ENCODE peak calls at places on chromosomes 13 and 19, in seven cellular contexts. V, C, X, B, Y, S and D are unnamed samples.

GRCh38 chr13:92826197-92826596 is 400.4 kb upstream of the GPC6 start:
- DNase-seq in B (no peak), C (no peak), V (no peak), S (no peak), X (no peak), Y (peak; percentile 46), D (no peak)

GRCh38 chr13:48761256-48761655 is 107.5 kb downstream of the CYSLTR2 start:
- DNase-seq in B (no peak), V (no peak), X (no peak), C (peak; percentile 27), S (no peak), Y (no peak), D (no peak)

GRCh38 chr13:51034906-51035305 is 76.2 kb downstream of the C13orf42 start:
- DNase-seq in B (peak; percentile 28), Y (no peak), C (no peak), S (no peak), V (no peak), X (no peak), D (no peak)

GRCh38 chr13:46522692-46523040 is 30.3 kb upstream of the LRCH1 start:
- DNase-seq in V (no peak), X (no peak), Y (peak; percentile 14), C (no peak), S (no peak), B (no peak), D (no peak)

GRCh38 chr19:49580264-49581006 is at the start of gene NOSIP:
- DNase-seq in V (peak; percentile 94), X (peak; percentile 77), B (peak; percentile 92), Y (peak; percentile 98), C (peak; percentile 98), S (peak; percentile 95), D (peak; percentile 98)

GRCh38 chr13:96700657-96701056 is 293.6 kb downstream of the OXGR1 start:
- DNase-seq in Y (peak; percentile 19), S (no peak), V (peak; percentile 3), B (no peak), X (no peak), C (no peak), D (no peak)

GRCh38 chr19:47762615-47763308 is 15.7 kb upstream of the SELENOW start:
- DNase-seq in B (no peak), Y (no peak), X (no peak), S (no peak), C (peak; percentile 41), V (no peak), D (no peak)

GRCh38 chr13:61880576-61881283 is 465.1 kb upstream of the PCDH20 start:
- DNase-seq in C (peak; percentile 14), Y (no peak), S (no peak), X (no peak), V (no peak), B (peak; percentile 2), D (no peak)

GRCh38 chr19:19642506-19643157 is 825 bp downstream of the GMIP start:
- DNase-seq in C (no peak), Y (no peak), S (peak; percentile 56), X (no peak), B (no peak), V (peak; percentile 25), D (peak; percentile 47)

GRCh38 chr19:15466851-15467733 is 2.7 kb upstream of the RASAL3 start:
- DNase-seq in Y (peak; percentile 72), V (peak; percentile 50), B (no peak), C (peak; percentile 82), S (peak; percentile 63), X (no peak), D (peak; percentile 83)

GRCh38 chr19:53519431-53519830 is 18.5 kb upstream of the ZNF331 start:
- DNase-seq in Y (no peak), C (peak; percentile 24), X (no peak), B (no peak), V (no peak), S (no peak), D (no peak)

GRCh38 chr19:16001481-16002312 is 52.9 kb downstream of the OR10H4 start:
- DNase-seq in C (peak; percentile 91), B (no peak), X (peak; percentile 24), S (peak; percentile 26), Y (peak; percentile 86), V (peak; percentile 52), D (peak; percentile 37)

GRCh38 chr13:39676315-39676876 is 20.9 kb downstream of the COG6 start:
- DNase-seq in C (peak; percentile 78), X (no peak), V (peak; percentile 52), B (peak; percentile 20), S (no peak), Y (peak; percentile 75), D (no peak)

GRCh38 chr13:22735381-22735995 is 445.3 kb upstream of the SGCG start:
- DNase-seq in Y (no peak), C (no peak), X (no peak), S (no peak), B (no peak), V (no peak), D (no peak)

GRCh38 chr19:55083004-55083850 is 7.6 kb downstream of the EPS8L1 start:
- DNase-seq in B (no peak), X (no peak), S (no peak), Y (no peak), V (no peak), C (no peak), D (no peak)

GRCh38 chr13:103303078-103303651 is 236.9 kb upstream of the SLC10A2 start:
- DNase-seq in V (no peak), X (no peak), S (no peak), B (no peak), C (no peak), Y (no peak), D (no peak)

GRCh38 chr13:46170268-46170667 is 11.7 kb downstream of the LCP1 start:
- DNase-seq in V (no peak), C (no peak), B (no peak), Y (no peak), X (no peak), S (no peak), D (no peak)

GRCh38 chr19:34274284-34274826 is 20.0 kb downstream of the GARRE1 start:
- DNase-seq in S (no peak), X (no peak), B (no peak), C (no peak), V (no peak), Y (no peak), D (no peak)

GRCh38 chr19:50356691-50357177 is 8.7 kb downstream of the NAPSA start:
- DNase-seq in B (no peak), X (no peak), S (no peak), C (no peak), Y (no peak), V (no peak), D (no peak)

GRCh38 chr13:92842145-92842544 is 384.5 kb upstream of the GPC6 start:
- DNase-seq in C (peak; percentile 95), X (peak; percentile 68), S (no peak), V (peak; percentile 89), B (no peak), Y (peak; percentile 96), D (no peak)

GRCh38 chr13:31670831-31671617 is 68.3 kb upstream of the RXFP2 start:
- DNase-seq in Y (peak; percentile 39), X (no peak), C (peak; percentile 2), B (no peak), S (no peak), V (peak; percentile 39), D (no peak)

GRCh38 chr13:111347438-111347837 is 27.0 kb downstream of the TEX29 start:
- DNase-seq in X (no peak), C (no peak), S (no peak), V (no peak), B (no peak), Y (no peak), D (no peak)

GRCh38 chr19:54266133-54266532 is 9.1 kb upstream of the LILRB5 start:
- DNase-seq in X (no peak), V (peak; percentile 38), S (peak; percentile 85), Y (peak; percentile 68), B (peak; percentile 11), C (peak; percentile 87), D (peak; percentile 77)

GRCh38 chr13:112932971-112933370 is 36.0 kb upstream of the MCF2L start:
- DNase-seq in C (no peak), X (no peak), Y (no peak), S (no peak), V (no peak), B (no peak), D (no peak)

GRCh38 chr19:17950310-17951150 is 16.4 kb upstream of the KCNN1 start:
- DNase-seq in Y (no peak), S (no peak), B (peak; percentile 87), C (no peak), X (no peak), V (no peak), D (peak; percentile 34)

GRCh38 chr13:47039106-47039505 is 142.3 kb upstream of the HTR2A start:
- DNase-seq in Y (peak; percentile 79), C (peak; percentile 74), V (peak; percentile 92), B (no peak), S (no peak), X (peak; percentile 64), D (no peak)

GRCh38 chr13:107865643-107866006 is 349.7 kb downstream of the LIG4 start:
- DNase-seq in S (no peak), X (no peak), C (peak; percentile 51), V (no peak), Y (peak; percentile 8), B (peak; percentile 78), D (no peak)

GRCh38 chr13:100361504-100361903 is 227.1 kb downstream of the GGACT start:
- DNase-seq in B (no peak), X (no peak), Y (peak; percentile 72), S (no peak), V (peak; percentile 95), C (no peak), D (no peak)

GRCh38 chr19:45276284-45276687 is 25.2 kb downstream of the MARK4 start:
- DNase-seq in V (no peak), S (no peak), B (peak; percentile 20), X (no peak), C (peak; percentile 53), Y (no peak), D (no peak)

GRCh38 chr13:109783815-109784589 is 2.4 kb downstream of the IRS2 start:
- DNase-seq in S (no peak), V (no peak), X (no peak), Y (no peak), C (no peak), B (no peak), D (peak; percentile 18)